ENCODE peak calls at places on chromosomes 2 and 18, in six cellular contexts. I is hepatocyte, D is HCT116, B is fibroblast of lung, E is neural progenitor cell, K is astrocyte. Z is an unnamed sample.
A peak's percentile ranks its signal among the peaks of the same experiment; 100 is the strongest.

GRCh38 chr18:32057624-32058165 is 34.0 kb upstream of the RNF138 start:
- DNase-seq in I (no peak), E (peak; percentile 46), K (no peak), B (no peak), D (no peak), Z (no peak)

GRCh38 chr2:83686863-83687262 is 772.2 kb downstream of the SUCLG1 start:
- DNase-seq in E (no peak), B (peak; percentile 12), K (no peak), I (no peak), D (no peak), Z (no peak)

GRCh38 chr18:8980496-8981402 is 121.8 kb upstream of the NDUFV2 start:
- DNase-seq in I (no peak), E (peak; percentile 64), B (no peak), D (no peak), K (no peak), Z (no peak)

GRCh38 chr2:110993557-110994231 is 127.0 kb upstream of the BCL2L11 start:
- DNase-seq in E (no peak), D (no peak), I (peak; percentile 76), B (peak; percentile 3), K (no peak), Z (no peak)

GRCh38 chr2:160140001-160140400 is 60.1 kb downstream of the ITGB6 start:
- DNase-seq in I (no peak), D (no peak), B (peak; percentile 40), K (no peak), E (no peak), Z (no peak)

GRCh38 chr2:126952216-126952615 is 53.5 kb downstream of the TEX51 start:
- DNase-seq in B (no peak), E (no peak), D (no peak), K (no peak), I (no peak), Z (no peak)

GRCh38 chr18:76460482-76460881 is 34.6 kb downstream of the ZNF516 start:
- DNase-seq in K (no peak), D (no peak), I (no peak), B (peak; percentile 56), E (no peak), Z (no peak)

GRCh38 chr2:14137643-14138042 is 494.9 kb upstream of the LRATD1 start:
- DNase-seq in D (no peak), K (no peak), B (no peak), I (peak; percentile 11), E (peak; percentile 54), Z (no peak)

GRCh38 chr2:58019209-58019608 is 27.4 kb upstream of the VRK2 start:
- DNase-seq in D (no peak), K (peak; percentile 29), I (no peak), E (no peak), B (no peak), Z (no peak)

GRCh38 chr2:241857041-241857541 is 1.6 kb downstream of the PDCD1 start:
- DNase-seq in D (no peak), E (no peak), K (no peak), B (no peak), I (no peak), Z (no peak)

GRCh38 chr2:233387667-233388528 is 33.6 kb downstream of the DGKD start:
- DNase-seq in E (no peak), B (peak; percentile 99), I (peak; percentile 82), K (peak; percentile 91), D (no peak), Z (no peak)

GRCh38 chr18:63140997-63141776 is 178.4 kb downstream of the BCL2 start:
- DNase-seq in D (no peak), B (no peak), K (no peak), I (no peak), E (no peak), Z (no peak)

GRCh38 chr2:3251974-3252373 is 125.6 kb downstream of the EIPR1 start:
- DNase-seq in I (peak; percentile 17), D (no peak), K (no peak), B (peak; percentile 4), E (no peak), Z (no peak)

GRCh38 chr2:1739961-1740713 is 4.2 kb downstream of the PXDN start:
- DNase-seq in K (no peak), D (no peak), I (no peak), E (no peak), B (no peak), Z (no peak)

GRCh38 chr2:162477011-162477410 is 133.1 kb downstream of the GCA start:
- DNase-seq in B (no peak), K (peak; percentile 49), E (no peak), D (no peak), I (no peak), Z (no peak)

GRCh38 chr2:157336137-157336721 is 10.6 kb upstream of the ERMN start:
- DNase-seq in I (peak; percentile 53), E (peak; percentile 68), D (peak; percentile 39), B (peak; percentile 53), K (no peak), Z (peak; percentile 58)

GRCh38 chr2:23351388-23352141 is 33.4 kb upstream of the KLHL29 start:
- DNase-seq in I (peak; percentile 91), K (peak; percentile 59), B (peak; percentile 72), D (peak; percentile 54), E (peak; percentile 88), Z (no peak)

GRCh38 chr2:133841905-133842304 is 273.6 kb upstream of the NCKAP5 start:
- DNase-seq in E (no peak), I (no peak), D (no peak), K (peak; percentile 98), B (peak; percentile 76), Z (no peak)

GRCh38 chr2:2699117-2699497 is 368.0 kb upstream of the MYT1L start:
- DNase-seq in B (no peak), E (peak; percentile 38), I (no peak), D (no peak), K (no peak), Z (no peak)

GRCh38 chr2:7829241-7829640 is 852.6 kb upstream of the ID2 start:
- DNase-seq in B (no peak), D (no peak), E (no peak), I (no peak), K (no peak), Z (no peak)

GRCh38 chr2:55490554-55490953 is 29.0 kb upstream of the CFAP36 start:
- DNase-seq in B (peak; percentile 79), E (no peak), D (no peak), I (peak; percentile 28), K (peak; percentile 65), Z (no peak)

GRCh38 chr2:7983451-7983850 is 698.4 kb upstream of the ID2 start:
- DNase-seq in I (no peak), B (no peak), E (no peak), D (no peak), K (no peak), Z (no peak)

GRCh38 chr2:133504566-133505505 is 63.4 kb downstream of the NCKAP5 start:
- DNase-seq in D (no peak), I (no peak), B (peak; percentile 25), E (no peak), K (peak; percentile 76), Z (no peak)

GRCh38 chr18:9177466-9177865 is 40.9 kb downstream of the ANKRD12 start:
- DNase-seq in E (no peak), B (no peak), K (no peak), I (no peak), D (no peak), Z (no peak)

GRCh38 chr2:22497789-22498188 is 887.2 kb upstream of the KLHL29 start:
- DNase-seq in K (no peak), B (no peak), I (no peak), D (no peak), E (no peak), Z (no peak)

GRCh38 chr2:219494952-219495530 is 3.6 kb upstream of the GMPPA start:
- DNase-seq in D (no peak), K (no peak), I (no peak), E (no peak), B (no peak), Z (no peak)
- TF ChIP-seq CTCF in D (no peak), K (no peak), I (no peak), E (no peak), B (no peak), Z (no peak)

GRCh38 chr2:106885981-106886915 is at the start of gene ST6GAL2:
- DNase-seq in D (no peak), E (peak; percentile 87), B (no peak), K (no peak), I (peak; percentile 48), Z (no peak)
- TF ChIP-seq EZH2 in D (no peak), E (peak; percentile 74), B (peak; percentile 50), K (peak; percentile 49), I (peak; percentile 17), Z (no peak)

GRCh38 chr2:85018049-85018447 is 47.1 kb downstream of the KCMF1 start:
- DNase-seq in I (no peak), K (peak; percentile 16), E (no peak), B (no peak), D (no peak), Z (no peak)

GRCh38 chr2:85017436-85018048 is 46.6 kb downstream of the KCMF1 start:
- DNase-seq in D (no peak), I (no peak), B (peak; percentile 57), K (no peak), E (no peak), Z (no peak)

GRCh38 chr2:85015653-85016360 is 44.8 kb downstream of the KCMF1 start:
- DNase-seq in I (no peak), D (no peak), K (no peak), B (peak; percentile 39), E (no peak), Z (no peak)

GRCh38 chr2:85022232-85022631 is 51.3 kb downstream of the KCMF1 start:
- DNase-seq in I (no peak), E (no peak), K (no peak), B (no peak), D (no peak), Z (no peak)

DNA sequence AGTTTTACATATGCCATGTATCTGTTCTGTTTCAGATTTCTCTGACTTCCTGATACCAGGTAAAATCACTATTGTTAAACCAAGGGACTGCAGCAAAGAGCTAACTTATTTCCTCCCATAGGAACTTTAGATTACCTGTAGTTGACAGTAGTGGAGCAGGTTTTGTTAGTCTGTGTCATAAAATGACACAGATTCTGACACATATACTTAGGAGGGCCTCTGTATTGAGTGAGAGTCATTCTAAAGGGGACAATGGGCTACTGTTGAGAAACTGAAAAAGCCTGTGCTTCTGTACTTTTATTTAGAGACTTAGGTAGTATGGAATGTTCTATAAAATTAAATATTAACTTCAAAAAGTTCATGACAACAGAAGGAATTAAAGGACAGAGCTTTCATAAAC is 48.2 kb downstream of the KCMF1 start:
- DNase-seq in K (no peak), D (peak; percentile 43), B (no peak), E (no peak), I (peak; percentile 25), Z (no peak)
- H3K4me2 ChIP-seq in K (no peak overlapping the region), D (peak overlapping the region; percentile 1), B (no peak overlapping the region), E (no peak overlapping the region), I (no peak overlapping the region), Z (no peak overlapping the region)

DNA sequence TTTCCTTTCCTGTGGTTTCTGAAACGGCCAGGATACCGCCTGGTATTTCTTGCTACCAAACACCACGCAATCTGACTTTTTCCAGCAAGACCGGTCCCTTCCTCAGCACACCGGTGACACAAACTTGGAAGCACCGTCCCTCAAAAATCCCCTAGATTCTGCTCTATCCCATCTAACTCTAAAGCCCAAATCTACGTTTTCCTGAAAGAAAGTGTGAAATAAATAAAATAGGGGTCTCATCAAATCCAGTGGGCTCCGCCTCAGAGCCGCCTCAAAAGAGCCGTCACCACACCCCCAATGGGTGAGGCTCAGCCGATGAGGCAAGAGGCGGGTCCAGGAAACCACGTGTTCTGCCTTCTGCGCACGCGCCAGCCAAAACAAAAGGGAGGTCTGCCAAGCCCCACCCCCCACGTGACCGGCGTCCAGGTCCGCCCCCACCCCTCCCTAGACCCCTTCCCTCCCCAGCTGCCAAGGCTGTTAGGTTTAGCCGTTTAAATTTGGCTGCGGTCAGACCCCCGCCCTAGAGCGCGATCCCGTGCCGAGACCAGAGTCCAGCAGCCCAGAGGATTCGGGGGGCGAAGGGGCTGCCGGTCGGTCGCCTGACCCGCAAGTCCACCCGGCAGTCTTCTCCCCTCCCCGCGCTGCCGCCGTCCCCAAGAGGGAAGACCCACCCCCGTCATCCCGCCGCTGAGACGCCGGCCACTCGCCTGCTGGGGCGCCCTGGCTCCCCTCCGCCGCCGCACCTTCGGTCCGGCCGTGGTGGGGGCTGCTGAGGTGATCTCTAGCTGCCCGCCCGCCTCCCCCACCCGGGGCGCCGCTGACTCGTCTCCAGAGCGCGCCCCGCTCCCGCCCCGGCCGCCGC is 536 bp downstream of the KANSL1L start:
- DNase-seq in E (peak; percentile 98), B (peak; percentile 96), I (peak; percentile 99), K (peak; percentile 82), D (peak; percentile 88), Z (peak; percentile 96)
- TF ChIP-seq CTCF in E (no peak), B (no peak), I (no peak), K (no peak), D (no peak), Z (no peak)

Z was measured in MM.1S.